ENCODE peak calls at places on chromosomes 13 and 19, in six cellular contexts. One of them, this sample, is unnamed.

GRCh38 chr19:46495789-46496099 is at the start of gene PNMA8B:
- DNase-seq in cardiac muscle cell: peak; percentile 96
- DNase-seq in stomach: no peak
- DNase-seq in thoracic aorta: no peak
- DNase-seq in fibroblast of lung: peak; percentile 54
- DNase-seq in tibial artery: peak; percentile 69
- DNase-seq in this sample: no peak

GRCh38 chr19:51078731-51079130 is 4.0 kb downstream of the KLK14 start:
- DNase-seq in stomach: no peak
- DNase-seq in tibial artery: no peak
- DNase-seq in cardiac muscle cell: no peak
- DNase-seq in fibroblast of lung: no peak
- DNase-seq in thoracic aorta: no peak
- DNase-seq in this sample: no peak

GRCh38 chr19:18814063-18814462 is 17.7 kb upstream of the UPF1 start:
- DNase-seq in thoracic aorta: no peak
- DNase-seq in fibroblast of lung: peak; percentile 33
- DNase-seq in cardiac muscle cell: no peak
- DNase-seq in stomach: no peak
- DNase-seq in tibial artery: peak; percentile 86
- DNase-seq in this sample: no peak

GRCh38 chr13:79434578-79434977 is 28.5 kb upstream of the RBM26 start:
- DNase-seq in thoracic aorta: no peak
- DNase-seq in fibroblast of lung: peak; percentile 12
- DNase-seq in tibial artery: no peak
- DNase-seq in stomach: no peak
- DNase-seq in cardiac muscle cell: no peak
- DNase-seq in this sample: no peak

GRCh38 chr19:51185868-51186215 is 39.0 kb upstream of the CD33 start:
- DNase-seq in tibial artery: no peak
- DNase-seq in fibroblast of lung: no peak
- DNase-seq in stomach: no peak
- DNase-seq in cardiac muscle cell: no peak
- DNase-seq in thoracic aorta: no peak
- DNase-seq in this sample: no peak

GRCh38 chr13:30745917-30746686 is 10.8 kb downstream of the ALOX5AP start:
- DNase-seq in thoracic aorta: no peak
- DNase-seq in fibroblast of lung: peak; percentile 63
- DNase-seq in tibial artery: no peak
- DNase-seq in stomach: no peak
- DNase-seq in cardiac muscle cell: no peak
- DNase-seq in this sample: no peak

GRCh38 chr19:42267644-42268141 is 1.4 kb upstream of the CIC start:
- DNase-seq in fibroblast of lung: no peak
- DNase-seq in tibial artery: no peak
- DNase-seq in stomach: no peak
- DNase-seq in cardiac muscle cell: no peak
- DNase-seq in thoracic aorta: no peak
- DNase-seq in this sample: no peak

GRCh38 chr13:108213946-108214345 is 1.4 kb downstream of the LIG4 start:
- DNase-seq in stomach: no peak
- DNase-seq in cardiac muscle cell: no peak
- DNase-seq in tibial artery: no peak
- DNase-seq in thoracic aorta: no peak
- DNase-seq in fibroblast of lung: peak; percentile 20
- DNase-seq in this sample: no peak

GRCh38 chr13:32390048-32390447 is 37.9 kb downstream of the N4BP2L1 start:
- DNase-seq in tibial artery: no peak
- DNase-seq in fibroblast of lung: no peak
- DNase-seq in thoracic aorta: no peak
- DNase-seq in cardiac muscle cell: no peak
- DNase-seq in stomach: no peak
- DNase-seq in this sample: no peak

GRCh38 chr13:20492641-20493040 is 33.0 kb downstream of the CRYL1 start:
- DNase-seq in thoracic aorta: no peak
- DNase-seq in fibroblast of lung: peak; percentile 43
- DNase-seq in tibial artery: no peak
- DNase-seq in cardiac muscle cell: peak; percentile 21
- DNase-seq in stomach: no peak
- DNase-seq in this sample: no peak

GRCh38 chr19:32876919-32877285 is 7.3 kb upstream of the SLC7A9 start:
- DNase-seq in fibroblast of lung: no peak
- DNase-seq in stomach: no peak
- DNase-seq in cardiac muscle cell: no peak
- DNase-seq in thoracic aorta: no peak
- DNase-seq in tibial artery: no peak
- DNase-seq in this sample: no peak

GRCh38 chr13:30874561-30874960 is 31.5 kb upstream of the MEDAG start:
- DNase-seq in fibroblast of lung: no peak
- DNase-seq in thoracic aorta: no peak
- DNase-seq in cardiac muscle cell: no peak
- DNase-seq in tibial artery: no peak
- DNase-seq in stomach: no peak
- DNase-seq in this sample: no peak

GRCh38 chr19:4144666-4145261 is 8.7 kb upstream of the CREB3L3 start:
- DNase-seq in fibroblast of lung: peak; percentile 85
- DNase-seq in cardiac muscle cell: no peak
- DNase-seq in tibial artery: no peak
- DNase-seq in stomach: peak; percentile 32
- DNase-seq in thoracic aorta: no peak
- DNase-seq in this sample: no peak

GRCh38 chr13:44380404-44381165 is 7.0 kb downstream of the SERP2 start:
- DNase-seq in stomach: no peak
- DNase-seq in tibial artery: no peak
- DNase-seq in thoracic aorta: no peak
- DNase-seq in cardiac muscle cell: no peak
- DNase-seq in fibroblast of lung: no peak
- DNase-seq in this sample: no peak

GRCh38 chr19:51326216-51327065 is 15.0 kb downstream of the IGLON5 start:
- DNase-seq in thoracic aorta: no peak
- DNase-seq in tibial artery: peak; percentile 57
- DNase-seq in cardiac muscle cell: no peak
- DNase-seq in stomach: no peak
- DNase-seq in fibroblast of lung: no peak
- DNase-seq in this sample: no peak

GRCh38 chr13:20713751-20714150 is 10.3 kb downstream of the IL17D start:
- DNase-seq in thoracic aorta: no peak
- DNase-seq in stomach: no peak
- DNase-seq in cardiac muscle cell: no peak
- DNase-seq in fibroblast of lung: no peak
- DNase-seq in tibial artery: peak; percentile 70
- DNase-seq in this sample: no peak

GRCh38 chr13:99542788-99543406 is 41.6 kb downstream of the TM9SF2 start:
- DNase-seq in stomach: no peak
- DNase-seq in tibial artery: no peak
- DNase-seq in thoracic aorta: no peak
- DNase-seq in fibroblast of lung: no peak
- DNase-seq in cardiac muscle cell: no peak
- DNase-seq in this sample: no peak

GRCh38 chr19:852136-853013 is at the start of gene ELANE:
- DNase-seq in thoracic aorta: no peak
- DNase-seq in fibroblast of lung: no peak
- DNase-seq in tibial artery: no peak
- DNase-seq in stomach: no peak
- DNase-seq in cardiac muscle cell: no peak
- DNase-seq in this sample: peak; percentile 85

GRCh38 chr13:109768616-109769015 is 17.8 kb downstream of the IRS2 start:
- DNase-seq in fibroblast of lung: no peak
- DNase-seq in stomach: no peak
- DNase-seq in tibial artery: no peak
- DNase-seq in cardiac muscle cell: no peak
- DNase-seq in thoracic aorta: no peak
- DNase-seq in this sample: no peak

GRCh38 chr19:30606114-30607050 is 234.2 kb downstream of the ZNF536 start:
- DNase-seq in tibial artery: no peak
- DNase-seq in thoracic aorta: no peak
- DNase-seq in fibroblast of lung: no peak
- DNase-seq in stomach: no peak
- DNase-seq in cardiac muscle cell: no peak
- DNase-seq in this sample: no peak

GRCh38 chr13:34883381-34883780 is 58.7 kb upstream of the NBEA start:
- DNase-seq in fibroblast of lung: no peak
- DNase-seq in stomach: no peak
- DNase-seq in cardiac muscle cell: no peak
- DNase-seq in tibial artery: no peak
- DNase-seq in thoracic aorta: no peak
- DNase-seq in this sample: no peak

GRCh38 chr19:4052993-4053422 is 13.7 kb downstream of the ZBTB7A start:
- DNase-seq in thoracic aorta: no peak
- DNase-seq in cardiac muscle cell: no peak
- DNase-seq in stomach: no peak
- DNase-seq in tibial artery: no peak
- DNase-seq in fibroblast of lung: no peak
- DNase-seq in this sample: no peak

GRCh38 chr19:13060233-13060963 is 42.3 kb downstream of the LYL1 start:
- DNase-seq in fibroblast of lung: peak; percentile 24
- DNase-seq in thoracic aorta: no peak
- DNase-seq in stomach: no peak
- DNase-seq in tibial artery: peak; percentile 90
- DNase-seq in cardiac muscle cell: no peak
- DNase-seq in this sample: no peak

GRCh38 chr13:27915301-27916207 is 4.2 kb upstream of the PDX1 start:
- DNase-seq in stomach: no peak
- DNase-seq in thoracic aorta: no peak
- DNase-seq in cardiac muscle cell: no peak
- DNase-seq in tibial artery: no peak
- DNase-seq in fibroblast of lung: no peak
- DNase-seq in this sample: no peak

GRCh38 chr19:17873661-17874422 is 2.1 kb downstream of the SLC5A5 start:
- DNase-seq in thoracic aorta: no peak
- DNase-seq in cardiac muscle cell: peak; percentile 71
- DNase-seq in tibial artery: no peak
- DNase-seq in fibroblast of lung: no peak
- DNase-seq in stomach: peak; percentile 63
- DNase-seq in this sample: no peak

GRCh38 chr19:2308114-2308556 is at the start of gene LINGO3:
- DNase-seq in stomach: no peak
- DNase-seq in tibial artery: no peak
- DNase-seq in thoracic aorta: no peak
- DNase-seq in fibroblast of lung: no peak
- DNase-seq in cardiac muscle cell: peak; percentile 29
- DNase-seq in this sample: no peak
- H3K4me3 ChIP-seq in stomach: peak within 1 kb of the TSS; percentile 32
- H3K4me3 ChIP-seq in tibial artery: no peak within 1 kb of the TSS
- H3K4me3 ChIP-seq in thoracic aorta: peak within 1 kb of the TSS; percentile 47
- H3K4me3 ChIP-seq in fibroblast of lung: no peak within 1 kb of the TSS
- H3K4me3 ChIP-seq in cardiac muscle cell: peak within 1 kb of the TSS; percentile 19
- H3K4me3 ChIP-seq in this sample: no peak within 1 kb of the TSS

DNA sequence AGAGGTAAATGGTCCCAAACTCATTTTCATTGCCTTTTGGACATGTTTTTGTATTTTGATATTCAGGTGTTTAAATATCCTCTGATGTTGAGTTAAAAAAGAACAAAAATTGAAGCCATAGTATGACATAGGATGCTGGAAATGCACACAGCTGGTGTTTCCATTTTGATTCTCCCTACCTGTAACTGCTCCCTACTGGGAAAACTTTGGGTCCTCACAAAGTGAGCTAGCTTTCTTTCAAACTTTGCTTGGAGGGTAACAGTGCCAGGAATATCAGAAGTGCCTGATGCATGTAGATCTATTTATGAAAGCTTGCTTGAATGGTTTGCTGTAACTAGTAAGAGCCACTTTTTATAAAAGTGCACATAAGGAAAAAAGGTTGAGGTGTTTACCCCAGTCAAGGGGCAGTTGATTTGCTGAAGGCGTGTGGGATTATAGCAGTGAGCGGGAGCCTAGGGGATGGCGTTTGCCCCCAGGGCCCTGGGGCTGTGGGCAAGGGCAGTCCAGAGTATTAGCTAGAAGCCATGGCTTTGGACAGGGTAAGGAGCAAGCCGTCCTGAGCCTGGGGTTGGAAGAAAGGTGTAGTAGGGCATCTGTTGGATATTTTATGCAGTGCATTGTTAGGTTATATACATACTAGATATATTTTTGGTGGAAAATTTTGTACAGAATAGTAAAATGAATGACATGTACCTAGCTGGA is 4.3 kb downstream of the RPS9 start:
- DNase-seq in tibial artery: no peak
- DNase-seq in cardiac muscle cell: no peak
- DNase-seq in fibroblast of lung: no peak
- DNase-seq in stomach: no peak
- DNase-seq in thoracic aorta: no peak
- DNase-seq in this sample: no peak
- H3K4me3 ChIP-seq in tibial artery: no peak overlapping the region
- H3K4me3 ChIP-seq in cardiac muscle cell: no peak overlapping the region
- H3K4me3 ChIP-seq in fibroblast of lung: no peak overlapping the region
- H3K4me3 ChIP-seq in stomach: peak overlapping the region; percentile 81
- H3K4me3 ChIP-seq in thoracic aorta: no peak overlapping the region
- H3K4me3 ChIP-seq in this sample: no peak overlapping the region

DNA sequence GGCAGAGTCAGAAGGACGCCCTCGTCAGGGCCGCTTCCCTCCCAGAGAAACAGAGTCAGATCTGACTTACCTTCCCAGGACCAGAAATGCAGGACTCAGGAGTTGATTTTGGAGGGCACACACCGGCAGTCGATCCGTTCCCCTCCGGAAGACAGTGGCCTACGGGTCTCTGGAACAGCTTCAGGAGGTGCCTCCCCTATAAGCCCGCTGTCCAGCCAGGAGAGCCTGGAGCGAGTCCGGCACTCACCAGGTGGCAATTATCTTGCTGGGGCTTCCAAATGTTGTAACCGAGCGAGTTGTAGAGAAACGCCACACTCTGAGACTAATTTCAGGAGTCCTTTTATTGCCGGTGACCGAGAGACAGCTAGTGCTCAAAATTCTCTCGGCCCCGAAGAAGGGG is 70.2 kb downstream of the ZNF100 start:
- DNase-seq in tibial artery: no peak
- DNase-seq in fibroblast of lung: no peak
- DNase-seq in cardiac muscle cell: no peak
- DNase-seq in thoracic aorta: no peak
- DNase-seq in stomach: no peak
- DNase-seq in this sample: no peak
- H3K4me3 ChIP-seq in tibial artery: no peak overlapping the region
- H3K4me3 ChIP-seq in fibroblast of lung: no peak overlapping the region
- H3K4me3 ChIP-seq in cardiac muscle cell: no peak overlapping the region
- H3K4me3 ChIP-seq in thoracic aorta: no peak overlapping the region
- H3K4me3 ChIP-seq in stomach: no peak overlapping the region
- H3K4me3 ChIP-seq in this sample: no peak overlapping the region

GRCh38 chr13:113485545-113485944 is 5.0 kb downstream of the DCUN1D2 start:
- DNase-seq in thoracic aorta: no peak
- DNase-seq in cardiac muscle cell: peak; percentile 48
- DNase-seq in fibroblast of lung: no peak
- DNase-seq in stomach: no peak
- DNase-seq in tibial artery: no peak
- DNase-seq in this sample: no peak

GRCh38 chr13:113489171-113489548 is 1.4 kb downstream of the DCUN1D2 start:
- DNase-seq in tibial artery: no peak
- DNase-seq in thoracic aorta: no peak
- DNase-seq in cardiac muscle cell: peak; percentile 16
- DNase-seq in stomach: no peak
- DNase-seq in fibroblast of lung: peak; percentile 29
- DNase-seq in this sample: no peak

GRCh38 chr13:113483504-113484287 is 6.8 kb downstream of the DCUN1D2 start:
- DNase-seq in cardiac muscle cell: no peak
- DNase-seq in fibroblast of lung: no peak
- DNase-seq in stomach: no peak
- DNase-seq in thoracic aorta: no peak
- DNase-seq in tibial artery: no peak
- DNase-seq in this sample: no peak

GRCh38 chr13:113488283-113488682 is 2.2 kb downstream of the DCUN1D2 start:
- DNase-seq in fibroblast of lung: no peak
- DNase-seq in thoracic aorta: no peak
- DNase-seq in stomach: no peak
- DNase-seq in cardiac muscle cell: no peak
- DNase-seq in tibial artery: no peak
- DNase-seq in this sample: no peak

GRCh38 chr13:113486698-113487097 is 3.8 kb downstream of the DCUN1D2 start:
- DNase-seq in stomach: no peak
- DNase-seq in fibroblast of lung: no peak
- DNase-seq in cardiac muscle cell: no peak
- DNase-seq in tibial artery: no peak
- DNase-seq in thoracic aorta: no peak
- DNase-seq in this sample: no peak
- H3K4me3 ChIP-seq in stomach: no peak overlapping the region
- H3K4me3 ChIP-seq in fibroblast of lung: no peak overlapping the region
- H3K4me3 ChIP-seq in cardiac muscle cell: no peak overlapping the region
- H3K4me3 ChIP-seq in tibial artery: no peak overlapping the region
- H3K4me3 ChIP-seq in thoracic aorta: no peak overlapping the region
- H3K4me3 ChIP-seq in this sample: no peak overlapping the region

This sample was measured in lower leg skin.